ENCODE peak calls at places on chromosome 18, in seven cellular contexts. One of them, this sample, is unnamed.

GRCh38 chr18:63511285-63511684 is 30.9 kb upstream of the SERPINB12 start:
- DNase-seq in choroid plexus epithelial cell: peak
- DNase-seq in astrocyte of the spinal cord: peak
- DNase-seq in GM03348: peak
- DNase-seq in GM04504: peak
- DNase-seq in pons: peak
- DNase-seq in KBM-7: no peak
- DNase-seq in this sample: no peak

GRCh38 chr18:23033079-23033478 is 100.0 kb downstream of the RBBP8 start:
- DNase-seq in astrocyte of the spinal cord: no peak
- DNase-seq in GM04504: no peak
- DNase-seq in GM03348: no peak
- DNase-seq in pons: no peak
- DNase-seq in choroid plexus epithelial cell: no peak
- DNase-seq in KBM-7: no peak
- DNase-seq in this sample: no peak

GRCh38 chr18:9404565-9405060 is 70.0 kb downstream of the TWSG1 start:
- DNase-seq in KBM-7: peak
- DNase-seq in pons: no peak
- DNase-seq in GM04504: no peak
- DNase-seq in GM03348: no peak
- DNase-seq in astrocyte of the spinal cord: no peak
- DNase-seq in choroid plexus epithelial cell: no peak
- DNase-seq in this sample: no peak

GRCh38 chr18:54716586-54716985 is 111.7 kb upstream of the RAB27B start:
- DNase-seq in choroid plexus epithelial cell: no peak
- DNase-seq in GM03348: no peak
- DNase-seq in KBM-7: no peak
- DNase-seq in pons: no peak
- DNase-seq in GM04504: no peak
- DNase-seq in astrocyte of the spinal cord: no peak
- DNase-seq in this sample: no peak

GRCh38 chr18:33201509-33201926 is 239.0 kb downstream of the CCDC178 start:
- DNase-seq in astrocyte of the spinal cord: peak
- DNase-seq in choroid plexus epithelial cell: peak
- DNase-seq in KBM-7: peak
- DNase-seq in GM04504: no peak
- DNase-seq in pons: peak
- DNase-seq in GM03348: peak
- DNase-seq in this sample: no peak

GRCh38 chr18:2513616-2514015 is 57.7 kb downstream of the METTL4 start:
- DNase-seq in pons: no peak
- DNase-seq in choroid plexus epithelial cell: peak
- DNase-seq in GM04504: no peak
- DNase-seq in astrocyte of the spinal cord: peak
- DNase-seq in GM03348: no peak
- DNase-seq in KBM-7: no peak
- DNase-seq in this sample: no peak

GRCh38 chr18:70998490-70998889 is 709.6 kb downstream of the SOCS6 start:
- DNase-seq in GM04504: no peak
- DNase-seq in astrocyte of the spinal cord: no peak
- DNase-seq in KBM-7: peak
- DNase-seq in choroid plexus epithelial cell: peak
- DNase-seq in pons: no peak
- DNase-seq in GM03348: no peak
- DNase-seq in this sample: no peak

GRCh38 chr18:77023115-77023782 is 109.3 kb downstream of the MBP start:
- DNase-seq in pons: peak
- DNase-seq in choroid plexus epithelial cell: peak
- DNase-seq in astrocyte of the spinal cord: peak
- DNase-seq in GM04504: no peak
- DNase-seq in GM03348: no peak
- DNase-seq in KBM-7: peak
- DNase-seq in this sample: no peak

GRCh38 chr18:59994357-59994756 is 94.6 kb downstream of the PMAIP1 start:
- DNase-seq in choroid plexus epithelial cell: peak
- DNase-seq in KBM-7: no peak
- DNase-seq in GM04504: no peak
- DNase-seq in GM03348: no peak
- DNase-seq in pons: no peak
- DNase-seq in astrocyte of the spinal cord: peak
- DNase-seq in this sample: no peak

GRCh38 chr18:59810740-59811520 is 88.9 kb upstream of the PMAIP1 start:
- DNase-seq in GM03348: no peak
- DNase-seq in choroid plexus epithelial cell: no peak
- DNase-seq in KBM-7: no peak
- DNase-seq in pons: no peak
- DNase-seq in GM04504: no peak
- DNase-seq in astrocyte of the spinal cord: no peak
- DNase-seq in this sample: no peak

GRCh38 chr18:41324020-41324791 is 630.8 kb upstream of the PIK3C3 start:
- DNase-seq in astrocyte of the spinal cord: no peak
- DNase-seq in choroid plexus epithelial cell: no peak
- DNase-seq in GM03348: no peak
- DNase-seq in KBM-7: no peak
- DNase-seq in GM04504: no peak
- DNase-seq in pons: no peak
- DNase-seq in this sample: no peak

GRCh38 chr18:697771-698170 is 14.7 kb downstream of the ENOSF1 start:
- DNase-seq in choroid plexus epithelial cell: no peak
- DNase-seq in pons: no peak
- DNase-seq in GM04504: no peak
- DNase-seq in GM03348: no peak
- DNase-seq in astrocyte of the spinal cord: no peak
- DNase-seq in KBM-7: no peak
- DNase-seq in this sample: no peak

GRCh38 chr18:32549248-32549842 is 78.7 kb upstream of the GAREM1 start:
- DNase-seq in choroid plexus epithelial cell: peak
- DNase-seq in astrocyte of the spinal cord: peak
- DNase-seq in pons: peak
- DNase-seq in GM04504: peak
- DNase-seq in KBM-7: peak
- DNase-seq in GM03348: peak
- DNase-seq in this sample: no peak

GRCh38 chr18:23148382-23148781 is 13.1 kb downstream of the CABLES1 start:
- DNase-seq in GM04504: no peak
- DNase-seq in choroid plexus epithelial cell: no peak
- DNase-seq in GM03348: no peak
- DNase-seq in KBM-7: no peak
- DNase-seq in pons: no peak
- DNase-seq in astrocyte of the spinal cord: no peak
- DNase-seq in this sample: no peak

GRCh38 chr18:2889761-2890192 is 43.0 kb downstream of the EMILIN2 start:
- DNase-seq in choroid plexus epithelial cell: no peak
- DNase-seq in GM03348: no peak
- DNase-seq in GM04504: no peak
- DNase-seq in pons: peak
- DNase-seq in KBM-7: no peak
- DNase-seq in astrocyte of the spinal cord: peak
- DNase-seq in this sample: no peak

This sample was measured in hippocampal formation.